ENCODE peak calls at places on chromosomes 11 and 22, in four cellular contexts. One of them, this sample, is unnamed.

GRCh38 chr11:113789675-113790320 is 10.2 kb downstream of the CLDN25 start:
- DNase-seq in HCT116: no peak
- DNase-seq in GM12878: no peak
- DNase-seq in K562: no peak
- DNase-seq in this sample: no peak

GRCh38 chr22:46551996-46552395 is 14.6 kb upstream of the CELSR1 start:
- DNase-seq in HCT116: no peak
- DNase-seq in K562: no peak
- DNase-seq in GM12878: no peak
- DNase-seq in this sample: no peak

GRCh38 chr11:27660171-27660570 is 40.1 kb downstream of the BDNF start:
- DNase-seq in HCT116: no peak
- DNase-seq in GM12878: no peak
- DNase-seq in K562: no peak
- DNase-seq in this sample: no peak

GRCh38 chr11:118841469-118842222 is 42.0 kb upstream of the CXCR5 start:
- DNase-seq in K562: no peak
- DNase-seq in GM12878: peak
- DNase-seq in HCT116: no peak
- DNase-seq in this sample: peak

GRCh38 chr11:62193954-62194353 is 3.9 kb downstream of the SCGB1D1 start:
- DNase-seq in GM12878: no peak
- DNase-seq in K562: peak
- DNase-seq in HCT116: no peak
- DNase-seq in this sample: no peak

GRCh38 chr11:47185305-47186075 is 744 bp downstream of the PACSIN3 start:
- DNase-seq in K562: peak
- DNase-seq in GM12878: no peak
- DNase-seq in HCT116: no peak
- DNase-seq in this sample: peak

GRCh38 chr11:58498464-58498863 is 9.4 kb downstream of the OR5B21 start:
- DNase-seq in GM12878: no peak
- DNase-seq in K562: no peak
- DNase-seq in HCT116: no peak
- DNase-seq in this sample: no peak

GRCh38 chr11:48047616-48048015 is 67.3 kb downstream of the PTPRJ start:
- DNase-seq in K562: no peak
- DNase-seq in GM12878: no peak
- DNase-seq in HCT116: no peak
- DNase-seq in this sample: no peak

GRCh38 chr11:33959855-33960400 is 68.1 kb upstream of the LMO2 start:
- DNase-seq in HCT116: no peak
- DNase-seq in K562: no peak
- DNase-seq in GM12878: no peak
- DNase-seq in this sample: no peak

GRCh38 chr11:84655729-84656128 is 971.4 kb downstream of the DLG2 start:
- DNase-seq in HCT116: no peak
- DNase-seq in K562: no peak
- DNase-seq in GM12878: no peak
- DNase-seq in this sample: no peak

GRCh38 chr22:17132112-17132511 is 11.0 kb upstream of the TMEM121B start:
- DNase-seq in GM12878: no peak
- DNase-seq in HCT116: no peak
- DNase-seq in K562: no peak
- DNase-seq in this sample: no peak

GRCh38 chr22:26922804-26923203 is 265.4 kb downstream of the MIAT start:
- DNase-seq in GM12878: no peak
- DNase-seq in HCT116: no peak
- DNase-seq in K562: peak
- DNase-seq in this sample: no peak

GRCh38 chr11:91804057-91804456 is 420.6 kb upstream of the FAT3 start:
- DNase-seq in HCT116: no peak
- DNase-seq in K562: no peak
- DNase-seq in GM12878: no peak
- DNase-seq in this sample: no peak

GRCh38 chr11:120310875-120311274 is 14.2 kb upstream of the TLCD5 start:
- DNase-seq in K562: no peak
- DNase-seq in GM12878: no peak
- DNase-seq in HCT116: no peak
- DNase-seq in this sample: no peak

GRCh38 chr11:46643531-46643930 is 26.2 kb downstream of the ATG13 start:
- DNase-seq in HCT116: no peak
- DNase-seq in K562: no peak
- DNase-seq in GM12878: no peak
- DNase-seq in this sample: no peak

GRCh38 chr11:36328956-36329673 is 33.0 kb downstream of the PRR5L start:
- DNase-seq in K562: no peak
- DNase-seq in GM12878: no peak
- DNase-seq in HCT116: no peak
- DNase-seq in this sample: no peak

GRCh38 chr22:36373258-36373579 is 14.5 kb downstream of the MYH9 start:
- DNase-seq in GM12878: no peak
- DNase-seq in K562: no peak
- DNase-seq in HCT116: no peak
- DNase-seq in this sample: no peak

GRCh38 chr11:201936-202335 is 5.3 kb downstream of the BET1L start:
- DNase-seq in GM12878: no peak
- DNase-seq in K562: no peak
- DNase-seq in HCT116: no peak
- DNase-seq in this sample: no peak

GRCh38 chr22:36860821-36861659 is at the start of gene NCF4:
- DNase-seq in K562: no peak
- DNase-seq in GM12878: peak
- DNase-seq in HCT116: no peak
- DNase-seq in this sample: no peak

GRCh38 chr11:117081908-117082307 is 16.3 kb downstream of the SIK3 start:
- DNase-seq in GM12878: no peak
- DNase-seq in K562: no peak
- DNase-seq in HCT116: no peak
- DNase-seq in this sample: no peak

GRCh38 chr11:44556735-44557409 is 8.6 kb upstream of the CD82 start:
- DNase-seq in K562: no peak
- DNase-seq in GM12878: peak
- DNase-seq in HCT116: peak
- DNase-seq in this sample: peak

GRCh38 chr22:29454186-29454745 is 15.9 kb downstream of the RFPL1 start:
- DNase-seq in HCT116: no peak
- DNase-seq in GM12878: no peak
- DNase-seq in K562: no peak
- DNase-seq in this sample: no peak

GRCh38 chr11:132245558-132246385 is 875.4 kb downstream of the NTM start:
- DNase-seq in K562: no peak
- DNase-seq in GM12878: no peak
- DNase-seq in HCT116: no peak
- DNase-seq in this sample: no peak

DNA sequence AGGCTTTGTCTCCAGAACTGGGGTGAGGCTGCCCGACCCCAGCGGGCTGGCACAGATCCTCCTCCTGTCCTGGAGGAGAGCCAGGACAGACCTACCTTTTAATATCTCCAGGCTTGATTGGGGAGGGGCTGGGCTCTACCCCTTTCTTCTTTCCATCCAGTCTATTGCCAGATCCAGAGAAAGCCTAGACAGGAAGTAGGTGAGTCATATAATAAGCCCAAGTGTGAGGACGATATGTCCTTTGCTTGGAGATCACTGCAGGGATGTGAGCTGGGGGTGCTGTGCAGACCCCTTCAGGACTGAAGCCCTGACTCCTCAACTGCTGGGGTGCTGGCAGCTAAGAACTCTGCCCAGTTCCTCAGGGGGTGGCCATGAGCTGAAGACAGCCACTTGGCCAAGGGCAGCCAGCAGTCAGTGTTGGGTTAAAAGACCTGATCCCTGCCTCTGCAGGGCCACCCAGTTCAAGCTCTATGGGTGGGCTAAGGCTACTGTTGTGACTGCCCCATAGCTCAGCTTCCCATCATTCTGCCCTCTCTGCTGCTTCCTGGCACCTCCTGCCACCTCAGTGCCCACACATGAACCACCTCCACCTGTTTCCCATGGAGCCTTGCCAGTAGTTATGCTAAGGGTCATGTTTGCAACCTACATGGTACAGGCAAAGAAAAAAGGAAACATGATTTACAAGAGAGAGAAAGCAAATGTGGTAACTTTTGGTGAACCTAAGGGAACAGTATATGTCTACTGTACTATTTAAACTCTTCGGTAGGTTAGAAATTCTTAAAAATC is 8.3 kb upstream of the C22orf39 start:
- DNase-seq in K562: no peak
- DNase-seq in HCT116: no peak
- DNase-seq in GM12878: no peak
- DNase-seq in this sample: no peak
- TF ChIP-seq ATF3 in K562: no peak
- TF ChIP-seq ATF3 in HCT116: no peak
- TF ChIP-seq ATF3 in GM12878: no peak
- TF ChIP-seq ATF3 in this sample: no peak

GRCh38 chr11:94144664-94145063 is 16.0 kb downstream of the PANX1 start:
- DNase-seq in HCT116: no peak
- DNase-seq in GM12878: no peak
- DNase-seq in K562: no peak
- DNase-seq in this sample: no peak
- TF ChIP-seq JUND in HCT116: no peak
- TF ChIP-seq JUND in GM12878: no peak
- TF ChIP-seq JUND in K562: no peak
- TF ChIP-seq JUND in this sample: no peak

GRCh38 chr22:42033263-42034181 is 34.9 kb downstream of the WBP2NL start:
- DNase-seq in GM12878: no peak
- DNase-seq in K562: no peak
- DNase-seq in HCT116: no peak
- DNase-seq in this sample: peak

GRCh38 chr22:42039271-42039670 is 31.3 kb downstream of the NAGA start:
- DNase-seq in K562: no peak
- DNase-seq in HCT116: no peak
- DNase-seq in GM12878: no peak
- DNase-seq in this sample: no peak

DNA sequence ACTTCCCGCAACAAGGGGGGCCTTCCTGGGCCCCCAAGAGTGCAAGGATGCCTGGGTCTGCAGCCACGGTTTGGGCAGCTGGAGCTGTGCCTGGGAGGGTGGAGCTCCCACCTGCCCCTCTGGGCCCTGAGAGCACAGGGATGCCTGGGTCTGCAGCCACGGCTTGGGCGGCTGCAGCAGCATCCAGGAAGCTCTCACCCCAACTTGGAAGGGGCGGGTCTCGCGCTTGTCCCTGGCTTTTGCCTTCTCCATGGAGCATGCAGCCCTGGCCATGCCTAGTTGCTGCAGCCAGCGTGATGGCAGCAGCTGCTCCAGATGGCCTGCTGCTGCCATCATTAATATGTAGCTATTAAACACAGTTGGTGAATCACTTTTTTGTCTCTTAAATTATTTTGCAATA is 35.4 kb downstream of the NAGA start:
- DNase-seq in K562: no peak
- DNase-seq in HCT116: no peak
- DNase-seq in GM12878: no peak
- DNase-seq in this sample: no peak
- TF ChIP-seq ATF3 in K562: no peak
- TF ChIP-seq ATF3 in HCT116: no peak
- TF ChIP-seq ATF3 in GM12878: no peak
- TF ChIP-seq ATF3 in this sample: no peak

GRCh38 chr11:2213384-2213842 is 41.8 kb upstream of the TH start:
- DNase-seq in GM12878: no peak
- DNase-seq in HCT116: no peak
- DNase-seq in K562: no peak
- DNase-seq in this sample: peak
- TF ChIP-seq JUND in GM12878: no peak
- TF ChIP-seq JUND in HCT116: no peak
- TF ChIP-seq JUND in K562: no peak
- TF ChIP-seq JUND in this sample: no peak

DNA sequence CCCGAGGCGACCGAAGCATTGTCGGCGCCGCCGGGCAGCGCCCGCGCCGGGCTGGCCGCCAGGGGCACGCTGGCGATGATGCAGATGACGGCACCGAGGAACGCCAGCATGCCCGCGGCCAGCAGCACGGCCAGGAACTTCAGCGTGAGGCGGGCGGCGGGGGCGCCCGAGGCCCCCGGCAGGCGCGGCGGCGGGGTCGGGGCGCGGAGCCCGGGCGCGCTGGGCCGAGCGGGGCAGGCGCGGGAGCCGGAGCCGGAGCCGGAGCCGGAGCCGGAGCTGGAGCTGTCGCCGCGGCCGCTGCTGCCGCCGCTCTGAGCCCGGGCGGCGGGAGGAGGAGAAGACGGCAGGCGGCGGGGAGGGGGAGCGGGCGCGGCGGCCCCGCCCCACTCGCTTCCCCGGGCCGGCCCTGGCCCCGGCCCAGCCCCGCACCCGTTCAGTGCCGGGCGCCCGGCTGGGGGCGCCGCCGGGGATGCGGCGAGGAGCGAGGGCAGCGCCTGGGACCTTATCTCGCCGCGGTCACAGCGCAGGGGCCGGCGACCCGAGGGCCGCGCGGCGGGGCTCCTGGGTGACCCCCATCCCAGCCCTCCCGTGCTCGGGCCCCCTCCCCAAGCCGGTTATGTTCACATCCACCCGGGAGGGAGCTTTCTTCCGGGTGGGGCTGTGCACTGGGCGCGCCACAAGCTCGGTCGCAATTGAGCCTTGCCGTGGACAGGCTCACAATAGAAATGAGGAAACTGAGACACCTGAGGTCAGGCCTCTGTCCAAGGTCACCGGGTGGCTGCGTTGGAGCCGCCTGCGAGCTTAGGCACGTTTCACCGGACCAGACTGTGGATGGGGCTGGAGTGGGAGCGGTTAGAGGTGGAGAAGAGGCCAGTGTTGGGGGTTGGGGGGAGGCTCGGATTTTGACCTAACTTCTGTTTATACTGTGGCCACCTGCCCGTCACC is at the start of gene NPTXR:
- DNase-seq in HCT116: no peak
- DNase-seq in GM12878: no peak
- DNase-seq in K562: peak
- DNase-seq in this sample: peak
- TF ChIP-seq ATF3 in HCT116: no peak
- TF ChIP-seq ATF3 in GM12878: no peak
- TF ChIP-seq ATF3 in K562: no peak
- TF ChIP-seq ATF3 in this sample: no peak

GRCh38 chr11:124811423-124812125 is 11.4 kb upstream of the MSANTD2 start:
- DNase-seq in GM12878: no peak
- DNase-seq in K562: no peak
- DNase-seq in HCT116: no peak
- DNase-seq in this sample: no peak

GRCh38 chr11:124817036-124817435 is 16.8 kb upstream of the MSANTD2 start:
- DNase-seq in HCT116: no peak
- DNase-seq in GM12878: no peak
- DNase-seq in K562: no peak
- DNase-seq in this sample: no peak

GRCh38 chr11:124814739-124815138 is 14.5 kb upstream of the MSANTD2 start:
- DNase-seq in GM12878: no peak
- DNase-seq in K562: no peak
- DNase-seq in HCT116: no peak
- DNase-seq in this sample: no peak

GRCh38 chr11:124807660-124808270 is 7.6 kb upstream of the MSANTD2 start:
- DNase-seq in K562: no peak
- DNase-seq in HCT116: no peak
- DNase-seq in GM12878: no peak
- DNase-seq in this sample: no peak

DNA sequence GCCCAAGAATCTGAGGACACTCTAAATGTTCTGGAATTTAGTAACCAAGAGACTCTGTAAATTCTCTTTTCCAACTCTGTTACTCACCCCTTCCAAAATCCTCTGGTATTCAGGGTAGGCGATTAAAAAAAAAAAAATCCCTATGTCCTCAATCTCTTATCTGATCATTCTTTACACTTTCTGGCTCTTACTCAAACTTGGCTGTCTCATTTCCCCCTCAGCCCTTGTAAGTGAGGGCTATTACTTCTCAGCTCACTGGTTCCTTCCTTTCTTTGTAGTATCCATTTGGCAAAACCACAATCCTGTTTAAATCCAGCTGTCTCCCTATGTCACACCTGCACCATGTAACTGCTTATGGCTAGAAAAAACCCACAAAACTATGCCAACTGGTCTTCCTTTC is 12.7 kb upstream of the MSANTD2 start:
- DNase-seq in K562: no peak
- DNase-seq in HCT116: no peak
- DNase-seq in GM12878: no peak
- DNase-seq in this sample: no peak
- TF ChIP-seq JUND in K562: no peak
- TF ChIP-seq JUND in HCT116: no peak
- TF ChIP-seq JUND in GM12878: no peak
- TF ChIP-seq JUND in this sample: no peak

This sample was measured in HepG2.